ENCODE peak calls at places on chromosomes 3 and 15, in five cellular contexts. Y is activated CD4-positive, alpha-beta T cell treated with anti-CD3 and anti-CD28 coated beads, Interleukin-2, amount 50 U/mL, for 48 hours; V is stimulated activated CD4-positive, alpha-beta T cell treated with anti-CD3 and anti-CD28 coated beads, Interleukin-2, amount 100 ng/mL, for 24 hours; E is left colon; W is psoas muscle. I is an unnamed sample.

GRCh38 chr3:175512700-175513099 is 653.6 kb downstream of the NAALADL2 start:
- DNase-seq in Y (no peak), V (no peak), E (no peak), W (no peak), I (no peak)

GRCh38 chr3:158775001-158775400 is 26.9 kb upstream of the MFSD1 start:
- DNase-seq in Y (no peak), V (no peak), E (no peak), W (no peak), I (no peak)

GRCh38 chr3:149368201-149368849 is 9.1 kb downstream of the TM4SF1 start:
- DNase-seq in Y (no peak), V (no peak), E (peak), W (no peak), I (no peak)

GRCh38 chr3:53183514-53183913 is 22.5 kb downstream of the PRKCD start:
- DNase-seq in Y (no peak), V (no peak), E (no peak), W (no peak), I (no peak)

GRCh38 chr15:81315452-81316203 is 8.3 kb downstream of the STARD5 start:
- DNase-seq in Y (no peak), V (no peak), E (no peak), W (no peak), I (no peak)

GRCh38 chr3:131738095-131738494 is 235.3 kb upstream of the MRPL3 start:
- DNase-seq in Y (no peak), V (no peak), E (no peak), W (no peak), I (no peak)

GRCh38 chr3:71512000-71512399 is 71.5 kb downstream of the FOXP1 start:
- DNase-seq in Y (no peak), V (no peak), E (peak), W (no peak), I (no peak)

GRCh38 chr3:22685598-22685997 is 517.5 kb upstream of the UBE2E2 start:
- DNase-seq in Y (no peak), V (no peak), E (no peak), W (no peak), I (no peak)

GRCh38 chr3:182629521-182629920 is 163.8 kb upstream of the ATP11B start:
- DNase-seq in Y (no peak), V (no peak), E (no peak), W (no peak), I (no peak)

GRCh38 chr3:112129925-112130637 is 3.0 kb downstream of the GCSAM start:
- DNase-seq in Y (no peak), V (no peak), E (no peak), W (no peak), I (no peak)

GRCh38 chr3:166560253-166560652 is 723.0 kb upstream of the BCHE start:
- DNase-seq in Y (no peak), V (no peak), E (no peak), W (no peak), I (no peak)

GRCh38 chr3:17741621-17742091 is 775 bp downstream of the TBC1D5 start:
- DNase-seq in Y (no peak), V (no peak), E (no peak), W (no peak), I (no peak)

GRCh38 chr3:2029559-2029958 is 69.1 kb upstream of the CNTN4 start:
- DNase-seq in Y (no peak), V (no peak), E (no peak), W (no peak), I (no peak)

GRCh38 chr3:139342054-139342453 is 1.8 kb upstream of the MRPS22 start:
- DNase-seq in Y (no peak), V (no peak), E (no peak), W (no peak), I (no peak)

GRCh38 chr3:149233323-149233722 is 11.7 kb upstream of the CP start:
- DNase-seq in Y (no peak), V (no peak), E (no peak), W (no peak), I (no peak)

GRCh38 chr3:170536712-170537111 is 49.2 kb downstream of the SLC7A14 start:
- DNase-seq in Y (no peak), V (no peak), E (no peak), W (no peak), I (no peak)

GRCh38 chr3:12585181-12585580 is 28.3 kb downstream of the MKRN2 start:
- DNase-seq in Y (no peak), V (no peak), E (no peak), W (no peak), I (no peak)

GRCh38 chr15:65365229-65365628 is 12.6 kb downstream of the IGDCC3 start:
- DNase-seq in Y (no peak), V (no peak), E (no peak), W (no peak), I (no peak)

GRCh38 chr3:129878355-129878754 is 15.2 kb downstream of the TMCC1 start:
- DNase-seq in Y (no peak), V (no peak), E (no peak), W (no peak), I (no peak)

GRCh38 chr3:18153571-18154173 is 271.5 kb downstream of the SATB1 start:
- DNase-seq in Y (no peak), V (no peak), E (no peak), W (no peak), I (no peak)

GRCh38 chr3:126212629-126213375 is 32.4 kb upstream of the ALDH1L1 start:
- DNase-seq in Y (peak), V (peak), E (peak), W (peak), I (no peak)

GRCh38 chr3:152235709-152236298 is 32.9 kb upstream of the MBNL1 start:
- DNase-seq in Y (no peak), V (no peak), E (no peak), W (no peak), I (no peak)

GRCh38 chr3:45943207-45943846 is at the start of gene CXCR6:
- DNase-seq in Y (peak), V (peak), E (no peak), W (no peak), I (no peak)

GRCh38 chr15:61049003-61049402 is 180.1 kb downstream of the RORA start:
- DNase-seq in Y (no peak), V (no peak), E (no peak), W (no peak), I (no peak)

GRCh38 chr3:38015485-38015884 is 14.0 kb downstream of the PLCD1 start:
- DNase-seq in Y (no peak), V (no peak), E (no peak), W (no peak), I (no peak)